ENCODE peak calls at places on chromosome 15, in nine cellular contexts. N, O, Z, Y, D, Q, R, V and X are unnamed samples.
A peak's percentile ranks its signal among the peaks of the same experiment; 100 is the strongest.

GRCh38 chr15:25710184-25710583 is 152.9 kb downstream of the ATP10A start:
- DNase-seq in V (peak; percentile 18), D (no peak), R (no peak), N (peak; percentile 24), Y (peak; percentile 31), O (no peak), Q (peak; percentile 35), Z (peak; percentile 80), X (no peak)

GRCh38 chr15:96087180-96087886 is 243.2 kb upstream of the NR2F2 start:
- DNase-seq in D (no peak), V (no peak), R (no peak), N (no peak), O (no peak), Z (no peak), Q (no peak), Y (no peak), X (no peak)

GRCh38 chr15:31975446-31976229 is 54.7 kb upstream of the CHRNA7 start:
- DNase-seq in V (peak; percentile 2), Z (no peak), N (no peak), O (no peak), D (no peak), Q (no peak), R (no peak), Y (no peak), X (no peak)

GRCh38 chr15:41969851-41970431 is 2.4 kb downstream of the EHD4 start:
- DNase-seq in N (peak; percentile 91), D (peak; percentile 20), Z (peak; percentile 60), R (no peak), O (no peak), Y (no peak), Q (peak; percentile 25), V (no peak), X (peak; percentile 44)

GRCh38 chr15:101088788-101089578 is 162.9 kb downstream of the CHSY1 start:
- DNase-seq in V (peak; percentile 55), Q (peak; percentile 84), R (peak; percentile 26), N (peak; percentile 75), D (peak; percentile 49), O (peak; percentile 73), Y (peak; percentile 51), Z (peak; percentile 96), X (peak; percentile 77)

GRCh38 chr15:55319537-55320325 is 709 bp downstream of the PIGB start:
- DNase-seq in D (no peak), V (peak; percentile 23), Y (peak; percentile 72), Q (peak; percentile 48), N (peak; percentile 79), O (no peak), Z (no peak), R (no peak), X (no peak)

GRCh38 chr15:37940886-37941285 is 6.4 kb downstream of the TMCO5A start:
- DNase-seq in Q (no peak), V (no peak), N (no peak), R (no peak), O (no peak), Y (no peak), D (no peak), Z (no peak), X (no peak)

GRCh38 chr15:20340931-20341661 is 200.5 kb downstream of the GOLGA6L6 start:
- DNase-seq in V (peak; percentile 37), Q (peak; percentile 67), O (no peak), N (peak; percentile 46), Z (peak; percentile 96), Y (no peak), R (no peak), D (peak; percentile 23), X (peak; percentile 94)

GRCh38 chr15:53586815-53587214 is 172.6 kb downstream of the WDR72 start:
- DNase-seq in Z (no peak), Y (peak; percentile 5), O (no peak), D (no peak), R (peak; percentile 28), Q (peak; percentile 31), V (peak; percentile 3), N (peak; percentile 37), X (no peak)

GRCh38 chr15:62495670-62496328 is 330.7 kb upstream of the C2CD4B start:
- DNase-seq in Z (no peak), N (no peak), D (peak; percentile 93), R (no peak), O (peak; percentile 45), V (peak; percentile 80), Q (peak; percentile 33), Y (peak; percentile 97), X (no peak)

GRCh38 chr15:73570355-73571032 is 62.7 kb downstream of the NPTN start:
- DNase-seq in D (no peak), V (no peak), R (no peak), N (no peak), Q (no peak), Z (no peak), Y (no peak), O (no peak), X (no peak)

DNA sequence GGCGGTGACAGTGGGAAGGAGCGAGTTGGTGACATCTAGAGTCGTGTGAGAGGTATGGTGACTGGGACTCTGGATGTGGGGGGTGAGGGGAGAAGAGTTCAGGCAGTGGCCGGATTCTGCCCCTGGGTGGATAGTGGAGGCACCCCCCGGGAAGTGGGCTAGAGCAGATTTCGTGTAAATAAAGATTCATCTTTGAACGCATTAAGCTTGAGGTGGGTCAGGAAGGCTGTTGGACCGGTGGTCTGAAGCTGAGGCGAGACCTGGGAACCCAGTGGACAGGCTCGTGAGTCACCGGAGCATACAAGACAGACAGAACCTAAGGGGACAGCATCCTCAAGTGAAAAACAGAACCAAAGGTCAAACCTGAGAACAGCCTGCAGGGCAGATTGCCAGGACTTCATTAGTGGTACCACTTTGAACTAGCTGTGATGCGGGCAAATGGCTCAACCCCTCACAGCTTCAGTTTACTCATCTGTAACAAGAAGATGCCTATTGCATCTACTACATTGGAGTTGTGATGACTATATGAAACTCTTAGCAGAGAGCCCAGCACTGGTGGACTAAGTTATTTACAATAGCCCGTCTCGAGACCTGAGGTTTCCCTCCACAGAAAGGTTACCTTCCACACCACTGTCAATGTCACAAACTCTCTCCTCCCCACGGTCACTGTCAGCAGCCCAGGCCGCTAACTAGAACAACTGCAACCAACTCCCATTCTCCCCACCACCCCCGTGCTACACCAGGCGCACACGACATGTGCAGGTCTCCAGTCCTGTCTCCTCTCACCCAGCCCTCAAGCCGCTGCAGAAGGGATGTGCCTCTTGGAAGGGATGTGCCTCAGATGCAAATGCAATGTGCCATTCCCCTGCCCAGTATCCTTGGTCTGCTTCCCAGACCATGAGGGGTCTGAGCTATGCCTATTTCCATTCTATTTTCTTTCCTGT is 901 bp upstream of the CLN6 start:
- DNase-seq in Y (peak; percentile 72), Z (no peak), N (peak; percentile 78), Q (peak; percentile 26), O (no peak), V (no peak), R (no peak), D (peak; percentile 20), X (peak; percentile 75)
- TF ChIP-seq CTCF in Y (no peak), Z (no peak), N (no peak), Q (no peak), O (no peak), V (no peak), R (no peak), D (no peak), X (no peak)

GRCh38 chr15:29872716-29873115 is 50.4 kb upstream of the TJP1 start:
- DNase-seq in N (no peak), Z (no peak), D (no peak), V (no peak), Y (no peak), Q (peak; percentile 36), O (no peak), R (no peak), X (no peak)

GRCh38 chr15:29870495-29871151 is 48.4 kb upstream of the TJP1 start:
- DNase-seq in Z (no peak), Y (peak; percentile 41), V (no peak), D (no peak), O (no peak), R (no peak), N (no peak), Q (no peak), X (no peak)

GRCh38 chr15:29873942-29874341 is 51.7 kb upstream of the TJP1 start:
- DNase-seq in Y (no peak), D (no peak), R (no peak), N (no peak), V (no peak), Z (no peak), O (no peak), Q (no peak), X (no peak)

GRCh38 chr15:29873264-29873663 is 51.0 kb upstream of the TJP1 start:
- DNase-seq in V (no peak), O (no peak), Y (no peak), N (no peak), R (no peak), D (no peak), Q (no peak), Z (no peak), X (no peak)

GRCh38 chr15:29871401-29871800 is 49.1 kb upstream of the TJP1 start:
- DNase-seq in N (no peak), Y (no peak), R (no peak), D (no peak), O (no peak), V (no peak), Z (no peak), Q (no peak), X (no peak)
- TF ChIP-seq CTCF in N (no peak), Y (no peak), R (no peak), D (no peak), O (no peak), V (no peak), Z (no peak), Q (no peak), X (no peak)

GRCh38 chr15:52261498-52262242 is 33.9 kb downstream of the MYO5C start:
- DNase-seq in Z (peak; percentile 81), Y (peak; percentile 67), Q (peak; percentile 65), R (peak; percentile 26), D (peak; percentile 68), N (peak; percentile 96), O (peak; percentile 70), V (peak; percentile 87), X (no peak)
- TF ChIP-seq CTCF in Z (no peak), Y (peak; percentile 7), Q (no peak), R (no peak), D (peak; percentile 47), N (peak; percentile 22), O (no peak), V (no peak), X (no peak)

GRCh38 chr15:60932051-60932915 is 296.8 kb downstream of the RORA start:
- DNase-seq in Y (peak; percentile 72), Z (no peak), R (peak; percentile 19), V (peak; percentile 61), N (peak; percentile 54), O (no peak), Q (peak; percentile 59), D (peak; percentile 48), X (no peak)
- TF ChIP-seq CTCF in Y (no peak), Z (no peak), R (no peak), V (no peak), N (peak; percentile 55), O (no peak), Q (no peak), D (no peak), X (peak; percentile 53)

GRCh38 chr15:83205725-83206324 is 1.8 kb downstream of the HDGFL3 start:
- DNase-seq in Q (no peak), N (peak; percentile 21), V (peak; percentile 78), O (no peak), D (no peak), Z (no peak), R (no peak), Y (peak; percentile 81), X (no peak)
- TF ChIP-seq CTCF in Q (no peak), N (no peak), V (no peak), O (no peak), D (no peak), Z (no peak), R (no peak), Y (no peak), X (no peak)